ENCODE peak calls at places on chromosome 6, in ten cellular contexts. N, C, G, T, I, M, K, A, S and D are unnamed samples.

GRCh38 chr6:168540713-168541291 is 99.8 kb downstream of the SMOC2 start:
- DNase-seq in A (no peak), C (no peak), I (no peak), K (no peak), G (no peak), S (no peak), N (no peak), T (no peak), M (no peak), D (no peak)

GRCh38 chr6:146546440-146546839 is 2.8 kb downstream of the RAB32 start:
- DNase-seq in A (peak; percentile 94), I (no peak), T (no peak), N (peak; percentile 15), K (no peak), M (peak; percentile 36), S (peak; percentile 74), C (peak; percentile 64), G (no peak), D (peak; percentile 19)

GRCh38 chr6:80527552-80528052 is 421.1 kb downstream of the BCKDHB start:
- DNase-seq in I (no peak), T (no peak), K (no peak), N (peak; percentile 13), C (no peak), G (no peak), A (peak; percentile 17), M (no peak), S (no peak), D (no peak)

GRCh38 chr6:158060447-158061360 is 79.0 kb downstream of the SYNJ2 start:
- DNase-seq in N (peak; percentile 46), K (peak; percentile 88), G (peak; percentile 72), M (peak; percentile 90), C (peak; percentile 92), S (peak; percentile 91), A (peak; percentile 94), T (no peak), I (peak; percentile 41), D (peak; percentile 78)

GRCh38 chr6:14841901-14842421 is 403.9 kb upstream of the JARID2 start:
- DNase-seq in C (no peak), I (no peak), G (no peak), N (no peak), A (peak; percentile 100), K (no peak), S (no peak), M (peak; percentile 50), T (no peak), D (peak; percentile 53)

GRCh38 chr6:105644073-105644489 is 241.2 kb upstream of the PREP start:
- DNase-seq in S (no peak), C (no peak), T (no peak), G (no peak), K (no peak), A (no peak), N (no peak), M (no peak), I (no peak), D (no peak)

GRCh38 chr6:7112741-7113313 is 5.1 kb downstream of the RREB1 start:
- DNase-seq in G (peak; percentile 39), M (peak; percentile 57), K (no peak), S (no peak), A (no peak), N (no peak), I (no peak), C (no peak), T (no peak), D (no peak)

GRCh38 chr6:136347847-136348246 is 58.2 kb upstream of the BCLAF1 start:
- DNase-seq in G (no peak), T (no peak), I (no peak), M (no peak), C (no peak), N (no peak), K (no peak), S (no peak), A (no peak), D (no peak)

GRCh38 chr6:90025418-90026089 is 131.3 kb downstream of the GJA10 start:
- DNase-seq in C (no peak), A (peak; percentile 97), N (no peak), I (no peak), G (no peak), K (no peak), M (peak; percentile 6), T (no peak), S (no peak), D (peak; percentile 27)

GRCh38 chr6:44976677-44977405 is 351.3 kb upstream of the RUNX2 start:
- DNase-seq in M (no peak), G (no peak), S (no peak), T (no peak), C (no peak), I (no peak), N (no peak), A (peak; percentile 12), K (no peak), D (no peak)

GRCh38 chr6:7846971-7847818 is 63.4 kb downstream of the TXNDC5 start:
- DNase-seq in K (no peak), I (no peak), T (no peak), M (no peak), S (no peak), C (peak; percentile 74), A (peak; percentile 74), G (no peak), N (no peak), D (no peak)

GRCh38 chr6:112016335-112016734 is 37.6 kb upstream of the CCN6 start:
- DNase-seq in C (peak; percentile 45), G (no peak), T (no peak), N (no peak), M (no peak), K (no peak), I (no peak), S (no peak), A (peak; percentile 40), D (peak; percentile 41)

GRCh38 chr6:115896538-115897129 is 164.1 kb downstream of the FRK start:
- DNase-seq in K (no peak), N (peak; percentile 8), S (no peak), A (peak; percentile 29), G (no peak), T (peak; percentile 28), I (no peak), C (peak; percentile 37), M (peak; percentile 19), D (no peak)

DNA sequence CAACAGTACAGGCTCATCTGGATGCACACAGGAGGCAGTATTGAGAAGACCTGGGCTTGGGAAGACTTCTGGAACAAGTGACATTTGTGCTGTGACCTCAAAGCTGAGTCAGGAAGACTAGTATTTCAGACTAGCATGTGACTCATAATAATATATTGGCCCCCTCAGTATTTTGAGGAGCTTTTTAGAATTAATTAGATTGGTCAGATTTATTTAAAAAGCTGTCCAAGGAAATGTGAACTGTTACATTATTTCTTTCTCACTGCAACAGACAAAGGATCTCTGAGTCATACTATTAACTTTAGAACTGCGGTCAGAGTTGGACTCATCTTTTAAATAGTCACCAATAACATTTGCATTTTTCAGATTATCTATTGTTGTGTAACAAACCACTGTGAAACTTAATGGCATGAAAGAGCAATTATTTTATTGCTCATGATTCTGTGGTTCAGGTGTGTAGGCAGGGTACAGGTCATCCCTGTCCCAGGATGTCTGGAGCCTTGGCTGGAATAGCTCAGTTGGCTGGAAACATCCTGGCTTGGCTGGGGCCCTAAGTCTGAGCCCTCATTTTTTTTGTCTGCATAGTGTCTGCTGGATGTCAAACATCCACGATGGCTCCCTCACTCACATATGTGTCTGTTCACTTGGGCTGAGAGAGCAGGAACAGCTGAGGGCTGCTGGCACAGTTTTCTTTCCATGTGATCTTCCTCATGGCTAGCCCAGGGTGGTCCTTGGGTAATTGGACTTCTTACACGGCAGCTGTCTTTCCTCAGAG is 46.8 kb downstream of the MAP3K4 start:
- DNase-seq in C (peak; percentile 5), M (peak; percentile 31), G (no peak), T (no peak), K (no peak), S (peak; percentile 46), I (no peak), A (peak; percentile 96), N (peak; percentile 3), D (no peak)
- TF ChIP-seq CTCF in C (no peak), M (no peak), G (no peak), T (no peak), K (no peak), S (no peak), I (no peak), A (peak; percentile 32), N (no peak), D (no peak)

GRCh38 chr6:30725713-30726505 is 5.8 kb downstream of the TUBB start:
- DNase-seq in T (peak; percentile 37), I (no peak), C (peak; percentile 26), M (no peak), A (peak; percentile 68), K (no peak), G (no peak), N (no peak), S (no peak), D (no peak)
- TF ChIP-seq POLR2A in T (peak; percentile 97), I (no peak), C (peak; percentile 59), M (no peak), A (peak; percentile 10), K (no peak), G (no peak), N (no peak), S (no peak), D (no peak)

GRCh38 chr6:124770784-124771183 is 191.5 kb upstream of the RNF217 start:
- DNase-seq in N (no peak), S (no peak), T (no peak), I (no peak), M (no peak), A (no peak), G (no peak), K (no peak), C (no peak), D (no peak)

GRCh38 chr6:124770131-124770530 is 192.1 kb upstream of the RNF217 start:
- DNase-seq in G (no peak), S (no peak), K (no peak), C (no peak), A (no peak), I (no peak), T (no peak), N (no peak), M (no peak), D (no peak)

DNA sequence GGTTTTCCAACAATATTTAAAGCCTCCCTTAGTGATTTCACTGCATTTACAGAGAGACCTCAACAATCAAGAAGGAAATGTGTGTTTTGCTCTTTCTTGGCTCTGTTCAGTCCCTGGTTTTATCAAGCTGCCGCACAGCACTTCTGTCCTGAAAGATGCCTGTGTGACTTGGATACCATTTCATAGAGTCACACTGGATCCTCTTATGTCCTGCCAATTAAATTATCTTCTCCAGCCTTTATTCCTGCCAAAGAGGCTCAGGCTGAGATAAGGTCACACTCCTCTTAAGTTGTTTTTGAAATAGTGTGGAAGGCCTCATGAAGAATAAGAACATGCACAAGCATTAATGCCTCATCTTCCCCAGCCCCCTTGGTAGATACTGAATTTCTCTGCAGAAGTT is 196.9 kb upstream of the RNF217 start:
- DNase-seq in I (no peak), K (no peak), C (no peak), M (no peak), T (no peak), N (no peak), A (no peak), G (no peak), S (no peak), D (no peak)
- H3K4me1 ChIP-seq in I (no peaks in the 10 kb centered on the region), K (no peaks in the 10 kb centered on the region), C (no peaks in the 10 kb centered on the region), M (no peaks in the 10 kb centered on the region), T (no peaks in the 10 kb centered on the region), N (no peaks in the 10 kb centered on the region), A (no peaks in the 10 kb centered on the region), G (no peaks in the 10 kb centered on the region), S (no peaks in the 10 kb centered on the region), D (no peaks in the 10 kb centered on the region)

DNA sequence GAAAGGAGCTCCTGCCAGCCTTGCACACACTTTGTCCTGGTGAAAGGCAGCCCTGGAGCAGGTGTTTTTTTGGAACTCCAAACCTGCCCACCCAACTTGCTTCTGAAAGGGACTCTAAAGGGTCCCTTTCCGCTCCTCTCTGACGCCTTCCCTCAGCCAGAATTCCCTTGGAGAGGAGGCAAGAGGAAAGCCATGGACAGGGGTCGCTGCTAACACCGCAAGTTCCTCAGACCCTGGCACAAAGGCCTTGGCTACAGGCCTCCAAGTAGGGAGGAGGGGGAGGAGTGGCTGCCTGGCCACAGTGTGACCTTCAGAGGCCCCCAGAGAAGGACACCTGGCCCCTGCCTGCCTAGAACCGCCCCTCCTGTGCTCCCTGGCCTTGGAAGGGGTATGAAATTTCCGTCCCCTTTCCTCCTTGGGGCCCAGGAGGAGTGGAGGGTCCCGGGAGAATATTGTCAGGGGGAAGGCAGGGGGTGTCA is 2.6 kb downstream of the VEGFA start:
- DNase-seq in I (no peak), C (peak; percentile 31), N (no peak), K (peak; percentile 72), A (no peak), S (no peak), G (peak; percentile 51), T (peak; percentile 58), M (peak; percentile 61), D (peak; percentile 80)
- TF ChIP-seq CTCF in I (no peak), C (no peak), N (no peak), K (no peak), A (no peak), S (no peak), G (no peak), T (no peak), M (no peak), D (no peak)